ENCODE peak calls at places on chromosomes 6 and 20, in ten cellular contexts. One of them, this sample, is unnamed.

GRCh38 chr20:35796556-35796955 is 24.7 kb downstream of the PHF20 start:
- DNase-seq in fibroblast of lung: no peak
- DNase-seq in HepG2: no peak
- DNase-seq in tibial nerve: no peak
- DNase-seq in adrenal gland: no peak
- DNase-seq in PC-3: no peak
- DNase-seq in lung: no peak
- DNase-seq in tibial artery: no peak
- DNase-seq in SK-N-SH: no peak
- DNase-seq in OCI-LY7: peak; percentile 46
- DNase-seq in this sample: no peak

GRCh38 chr6:128807577-128807976 is 75.4 kb upstream of the LAMA2 start:
- DNase-seq in fibroblast of lung: peak; percentile 76
- DNase-seq in HepG2: peak; percentile 16
- DNase-seq in tibial nerve: no peak
- DNase-seq in adrenal gland: no peak
- DNase-seq in PC-3: peak; percentile 44
- DNase-seq in lung: no peak
- DNase-seq in tibial artery: no peak
- DNase-seq in SK-N-SH: no peak
- DNase-seq in OCI-LY7: peak; percentile 10
- DNase-seq in this sample: no peak

GRCh38 chr6:150600302-150601017 is 775 bp downstream of the PLEKHG1 start:
- DNase-seq in fibroblast of lung: peak; percentile 53
- DNase-seq in HepG2: peak; percentile 50
- DNase-seq in tibial nerve: peak; percentile 52
- DNase-seq in adrenal gland: peak; percentile 60
- DNase-seq in PC-3: peak; percentile 75
- DNase-seq in lung: peak; percentile 73
- DNase-seq in tibial artery: peak; percentile 55
- DNase-seq in SK-N-SH: peak; percentile 68
- DNase-seq in OCI-LY7: peak; percentile 92
- DNase-seq in this sample: peak; percentile 82

GRCh38 chr6:32933661-32934085 is 7.2 kb downstream of the HLA-DMB start:
- DNase-seq in fibroblast of lung: peak; percentile 82
- DNase-seq in HepG2: peak; percentile 67
- DNase-seq in tibial nerve: peak; percentile 98
- DNase-seq in adrenal gland: peak; percentile 85
- DNase-seq in PC-3: peak; percentile 80
- DNase-seq in lung: peak; percentile 76
- DNase-seq in tibial artery: peak; percentile 87
- DNase-seq in SK-N-SH: peak; percentile 66
- DNase-seq in OCI-LY7: peak; percentile 77
- DNase-seq in this sample: peak; percentile 89

GRCh38 chr6:26327450-26328264 is 37.3 kb upstream of the BTN3A2 start:
- DNase-seq in fibroblast of lung: peak; percentile 83
- DNase-seq in HepG2: peak; percentile 88
- DNase-seq in tibial nerve: no peak
- DNase-seq in adrenal gland: no peak
- DNase-seq in PC-3: peak; percentile 70
- DNase-seq in lung: no peak
- DNase-seq in tibial artery: no peak
- DNase-seq in SK-N-SH: peak; percentile 21
- DNase-seq in OCI-LY7: peak; percentile 68
- DNase-seq in this sample: peak; percentile 77

GRCh38 chr20:52783769-52784168 is 188.4 kb upstream of the TSHZ2 start:
- DNase-seq in fibroblast of lung: peak; percentile 7
- DNase-seq in HepG2: peak; percentile 30
- DNase-seq in tibial nerve: no peak
- DNase-seq in adrenal gland: peak; percentile 3
- DNase-seq in PC-3: no peak
- DNase-seq in lung: no peak
- DNase-seq in tibial artery: no peak
- DNase-seq in SK-N-SH: no peak
- DNase-seq in OCI-LY7: no peak
- DNase-seq in this sample: peak; percentile 20

GRCh38 chr20:7113577-7114466 is 346.3 kb downstream of the BMP2 start:
- DNase-seq in fibroblast of lung: peak; percentile 6
- DNase-seq in HepG2: peak; percentile 49
- DNase-seq in tibial nerve: peak; percentile 5
- DNase-seq in adrenal gland: peak; percentile 8
- DNase-seq in PC-3: peak; percentile 59
- DNase-seq in lung: no peak
- DNase-seq in tibial artery: no peak
- DNase-seq in SK-N-SH: peak; percentile 56
- DNase-seq in OCI-LY7: peak; percentile 37
- DNase-seq in this sample: no peak

GRCh38 chr6:125913864-125914351 is 42.7 kb upstream of the HINT3 start:
- DNase-seq in fibroblast of lung: peak; percentile 99
- DNase-seq in HepG2: no peak
- DNase-seq in tibial nerve: no peak
- DNase-seq in adrenal gland: peak; percentile 65
- DNase-seq in PC-3: peak; percentile 94
- DNase-seq in lung: no peak
- DNase-seq in tibial artery: no peak
- DNase-seq in SK-N-SH: no peak
- DNase-seq in OCI-LY7: no peak
- DNase-seq in this sample: peak; percentile 79

GRCh38 chr6:35044771-35045275 is 96.3 kb downstream of the TCP11 start:
- DNase-seq in fibroblast of lung: no peak
- DNase-seq in HepG2: no peak
- DNase-seq in tibial nerve: no peak
- DNase-seq in adrenal gland: peak; percentile 32
- DNase-seq in PC-3: peak; percentile 33
- DNase-seq in lung: no peak
- DNase-seq in tibial artery: peak; percentile 23
- DNase-seq in SK-N-SH: peak; percentile 59
- DNase-seq in OCI-LY7: no peak
- DNase-seq in this sample: peak; percentile 68

GRCh38 chr6:141103246-141103645 is 1029.5 kb upstream of the GJE1 start:
- DNase-seq in fibroblast of lung: peak; percentile 6
- DNase-seq in HepG2: no peak
- DNase-seq in tibial nerve: no peak
- DNase-seq in adrenal gland: no peak
- DNase-seq in PC-3: peak; percentile 87
- DNase-seq in lung: no peak
- DNase-seq in tibial artery: no peak
- DNase-seq in SK-N-SH: no peak
- DNase-seq in OCI-LY7: no peak
- DNase-seq in this sample: no peak

GRCh38 chr6:152472325-152472724 is 164.8 kb downstream of the SYNE1 start:
- DNase-seq in fibroblast of lung: no peak
- DNase-seq in HepG2: no peak
- DNase-seq in tibial nerve: no peak
- DNase-seq in adrenal gland: no peak
- DNase-seq in PC-3: no peak
- DNase-seq in lung: no peak
- DNase-seq in tibial artery: no peak
- DNase-seq in SK-N-SH: no peak
- DNase-seq in OCI-LY7: no peak
- DNase-seq in this sample: no peak

GRCh38 chr6:144883915-144884314 is 598.8 kb downstream of the UTRN start:
- DNase-seq in fibroblast of lung: no peak
- DNase-seq in HepG2: no peak
- DNase-seq in tibial nerve: no peak
- DNase-seq in adrenal gland: no peak
- DNase-seq in PC-3: no peak
- DNase-seq in lung: no peak
- DNase-seq in tibial artery: no peak
- DNase-seq in SK-N-SH: no peak
- DNase-seq in OCI-LY7: no peak
- DNase-seq in this sample: no peak

GRCh38 chr20:62112368-62112767 is 9.9 kb upstream of the LSM14B start:
- DNase-seq in fibroblast of lung: no peak
- DNase-seq in HepG2: no peak
- DNase-seq in tibial nerve: no peak
- DNase-seq in adrenal gland: no peak
- DNase-seq in PC-3: no peak
- DNase-seq in lung: no peak
- DNase-seq in tibial artery: no peak
- DNase-seq in SK-N-SH: no peak
- DNase-seq in OCI-LY7: no peak
- DNase-seq in this sample: no peak

GRCh38 chr20:62114894-62115293 is 7.4 kb upstream of the LSM14B start:
- DNase-seq in fibroblast of lung: no peak
- DNase-seq in HepG2: no peak
- DNase-seq in tibial nerve: no peak
- DNase-seq in adrenal gland: no peak
- DNase-seq in PC-3: no peak
- DNase-seq in lung: no peak
- DNase-seq in tibial artery: no peak
- DNase-seq in SK-N-SH: no peak
- DNase-seq in OCI-LY7: no peak
- DNase-seq in this sample: no peak

GRCh38 chr20:62116558-62117361 is 5.5 kb upstream of the LSM14B start:
- DNase-seq in fibroblast of lung: no peak
- DNase-seq in HepG2: no peak
- DNase-seq in tibial nerve: no peak
- DNase-seq in adrenal gland: no peak
- DNase-seq in PC-3: no peak
- DNase-seq in lung: no peak
- DNase-seq in tibial artery: no peak
- DNase-seq in SK-N-SH: no peak
- DNase-seq in OCI-LY7: no peak
- DNase-seq in this sample: no peak

GRCh38 chr20:62105592-62105991 is 16.7 kb upstream of the LSM14B start:
- DNase-seq in fibroblast of lung: no peak
- DNase-seq in HepG2: no peak
- DNase-seq in tibial nerve: no peak
- DNase-seq in adrenal gland: no peak
- DNase-seq in PC-3: no peak
- DNase-seq in lung: no peak
- DNase-seq in tibial artery: no peak
- DNase-seq in SK-N-SH: no peak
- DNase-seq in OCI-LY7: no peak
- DNase-seq in this sample: no peak

GRCh38 chr20:62111148-62111547 is 11.1 kb upstream of the LSM14B start:
- DNase-seq in fibroblast of lung: no peak
- DNase-seq in HepG2: no peak
- DNase-seq in tibial nerve: no peak
- DNase-seq in adrenal gland: no peak
- DNase-seq in PC-3: no peak
- DNase-seq in lung: no peak
- DNase-seq in tibial artery: no peak
- DNase-seq in SK-N-SH: no peak
- DNase-seq in OCI-LY7: no peak
- DNase-seq in this sample: no peak
- H3K9me3 ChIP-seq in fibroblast of lung: no peaks in the 10 kb centered on the region
- H3K9me3 ChIP-seq in HepG2: peaks cover 40% of the 10 kb centered on the region
- H3K9me3 ChIP-seq in tibial nerve: no peaks in the 10 kb centered on the region
- H3K9me3 ChIP-seq in adrenal gland: no peaks in the 10 kb centered on the region
- H3K9me3 ChIP-seq in PC-3: peaks cover 11% of the 10 kb centered on the region
- H3K9me3 ChIP-seq in lung: peaks cover 45% of the 10 kb centered on the region
- H3K9me3 ChIP-seq in tibial artery: peaks cover 4% of the 10 kb centered on the region
- H3K9me3 ChIP-seq in SK-N-SH: peaks cover 4% of the 10 kb centered on the region
- H3K9me3 ChIP-seq in OCI-LY7: peaks cover 16% of the 10 kb centered on the region
- H3K9me3 ChIP-seq in this sample: no peaks in the 10 kb centered on the region

GRCh38 chr6:138289739-138290138 is 71.4 kb upstream of the PBOV1 start:
- DNase-seq in fibroblast of lung: no peak
- DNase-seq in HepG2: peak; percentile 47
- DNase-seq in tibial nerve: no peak
- DNase-seq in adrenal gland: no peak
- DNase-seq in PC-3: peak; percentile 9
- DNase-seq in lung: no peak
- DNase-seq in tibial artery: no peak
- DNase-seq in SK-N-SH: peak; percentile 28
- DNase-seq in OCI-LY7: peak; percentile 11
- DNase-seq in this sample: no peak
- TF ChIP-seq CTCF in fibroblast of lung: no peak
- TF ChIP-seq CTCF in HepG2: peak; percentile 86
- TF ChIP-seq CTCF in tibial nerve: no peak
- TF ChIP-seq CTCF in adrenal gland: no peak
- TF ChIP-seq CTCF in PC-3: peak; percentile 37
- TF ChIP-seq CTCF in lung: no peak
- TF ChIP-seq CTCF in tibial artery: no peak
- TF ChIP-seq CTCF in SK-N-SH: peak; percentile 7
- TF ChIP-seq CTCF in OCI-LY7: peak; percentile 55
- TF ChIP-seq CTCF in this sample: no peak

GRCh38 chr6:155274533-155274932 is 10.7 kb downstream of the CLDN20 start:
- DNase-seq in fibroblast of lung: peak; percentile 38
- DNase-seq in HepG2: no peak
- DNase-seq in tibial nerve: no peak
- DNase-seq in adrenal gland: no peak
- DNase-seq in PC-3: no peak
- DNase-seq in lung: no peak
- DNase-seq in tibial artery: no peak
- DNase-seq in SK-N-SH: no peak
- DNase-seq in OCI-LY7: no peak
- DNase-seq in this sample: no peak
- H3K4me1 ChIP-seq in fibroblast of lung: peaks cover 28% of the 10 kb centered on the region
- H3K4me1 ChIP-seq in HepG2: peaks cover under 1% of the 10 kb centered on the region
- H3K4me1 ChIP-seq in tibial nerve: no peaks in the 10 kb centered on the region
- H3K4me1 ChIP-seq in adrenal gland: peaks cover 15% of the 10 kb centered on the region
- H3K4me1 ChIP-seq in PC-3: peaks cover 8% of the 10 kb centered on the region
- H3K4me1 ChIP-seq in lung: peaks cover 4% of the 10 kb centered on the region
- H3K4me1 ChIP-seq in tibial artery: peaks cover 40% of the 10 kb centered on the region
- H3K4me1 ChIP-seq in SK-N-SH: peaks cover 80% of the 10 kb centered on the region
- H3K4me1 ChIP-seq in OCI-LY7: no peaks in the 10 kb centered on the region
- H3K4me1 ChIP-seq in this sample: no peaks in the 10 kb centered on the region

DNA sequence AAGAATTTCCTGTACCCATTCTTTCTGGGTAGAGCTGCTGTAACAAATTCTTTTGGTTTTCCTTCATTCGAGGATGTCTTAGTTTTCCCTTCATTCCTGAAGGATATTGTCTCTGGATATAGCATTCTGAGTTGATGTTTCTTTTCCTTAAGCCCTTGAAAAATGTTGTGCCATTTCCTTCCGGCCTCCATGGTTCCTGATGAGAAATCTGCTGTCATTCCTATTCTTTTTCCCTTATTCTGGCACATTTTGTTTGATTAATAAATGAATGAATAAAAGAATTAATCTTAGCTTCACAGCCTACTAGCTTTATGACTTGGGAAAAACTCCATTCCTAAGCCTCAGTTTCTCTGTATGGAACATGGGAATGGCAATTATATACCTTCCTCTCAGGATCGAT is 173.1 kb downstream of the EYA2 start:
- DNase-seq in fibroblast of lung: peak; percentile 17
- DNase-seq in HepG2: no peak
- DNase-seq in tibial nerve: no peak
- DNase-seq in adrenal gland: no peak
- DNase-seq in PC-3: no peak
- DNase-seq in lung: no peak
- DNase-seq in tibial artery: no peak
- DNase-seq in SK-N-SH: no peak
- DNase-seq in OCI-LY7: no peak
- DNase-seq in this sample: no peak
- H3K9me3 ChIP-seq in fibroblast of lung: no peaks in the 10 kb centered on the region
- H3K9me3 ChIP-seq in HepG2: peaks cover 36% of the 10 kb centered on the region
- H3K9me3 ChIP-seq in tibial nerve: no peaks in the 10 kb centered on the region
- H3K9me3 ChIP-seq in adrenal gland: no peaks in the 10 kb centered on the region
- H3K9me3 ChIP-seq in PC-3: peaks cover 7% of the 10 kb centered on the region
- H3K9me3 ChIP-seq in lung: peaks cover 7% of the 10 kb centered on the region
- H3K9me3 ChIP-seq in tibial artery: no peaks in the 10 kb centered on the region
- H3K9me3 ChIP-seq in SK-N-SH: peaks cover 7% of the 10 kb centered on the region
- H3K9me3 ChIP-seq in OCI-LY7: peaks cover 12% of the 10 kb centered on the region
- H3K9me3 ChIP-seq in this sample: peaks cover 4% of the 10 kb centered on the region